ENCODE peak calls at places on chromosomes 13 and 19, in six cellular contexts. L is A673, M is HEK293T, F is MCF 10A, D is kidney glomerular epithelial cell, W is myocyte. A is an unnamed sample.

GRCh38 chr13:33348366-33348765 is 62.8 kb upstream of the STARD13 start:
- DNase-seq in L (no peak), M (no peak), F (no peak), D (no peak), W (no peak), A (no peak)

GRCh38 chr19:53903055-53903680 is 5.9 kb upstream of the CACNG7 start:
- DNase-seq in L (peak; percentile 41), M (no peak), F (peak; percentile 69), D (peak; percentile 42), W (peak; percentile 55), A (no peak)

GRCh38 chr19:56015756-56016155 is 29.2 kb downstream of the NLRP5 start:
- DNase-seq in L (peak; percentile 36), M (no peak), F (peak; percentile 11), D (no peak), W (peak; percentile 5), A (no peak)

GRCh38 chr19:19539738-19540703 is 2.0 kb downstream of the CILP2 start:
- DNase-seq in L (peak; percentile 74), M (peak; percentile 83), F (no peak), D (no peak), W (no peak), A (peak; percentile 80)

GRCh38 chr19:6011794-6012193 is 33.9 kb upstream of the RANBP3 start:
- DNase-seq in L (no peak), M (no peak), F (no peak), D (no peak), W (peak; percentile 15), A (no peak)

GRCh38 chr13:41494202-41494601 is 36.9 kb downstream of the RGCC start:
- DNase-seq in L (no peak), M (no peak), F (no peak), D (no peak), W (no peak), A (no peak)

GRCh38 chr19:50371914-50372475 is 4.3 kb upstream of the NR1H2 start:
- DNase-seq in L (no peak), M (peak; percentile 2), F (no peak), D (no peak), W (no peak), A (no peak)

GRCh38 chr13:78736142-78736541 is 77.2 kb upstream of the OBI1 start:
- DNase-seq in L (no peak), M (no peak), F (no peak), D (no peak), W (no peak), A (no peak)

GRCh38 chr13:110132178-110132975 is 174.6 kb downstream of the COL4A1 start:
- DNase-seq in L (no peak), M (no peak), F (no peak), D (no peak), W (peak; percentile 65), A (no peak)

GRCh38 chr13:110523838-110524237 is 37.7 kb downstream of the RAB20 start:
- DNase-seq in L (no peak), M (no peak), F (no peak), D (no peak), W (no peak), A (no peak)

GRCh38 chr13:101454767-101455166 is 2.3 kb downstream of the ITGBL1 start:
- DNase-seq in L (no peak), M (no peak), F (no peak), D (peak; percentile 17), W (no peak), A (no peak)

GRCh38 chr19:13459351-13459750 is 46.9 kb downstream of the CACNA1A start:
- DNase-seq in L (no peak), M (no peak), F (no peak), D (no peak), W (no peak), A (peak; percentile 39)

GRCh38 chr19:33040994-33041827 is 23.5 kb downstream of the RHPN2 start:
- DNase-seq in L (no peak), M (no peak), F (peak; percentile 82), D (peak; percentile 85), W (no peak), A (no peak)